ENCODE peak calls at places on chromosomes 11 and 22, in five cellular contexts. Q is H1, Z is SK-N-SH, T is HCT116, F is GM23338. R is an unnamed sample.

GRCh38 chr11:66868726-66869291 is 11.9 kb downstream of the LRFN4 start:
- DNase-seq in Q (peak), F (peak), Z (peak), T (peak), R (no peak)

GRCh38 chr11:8063319-8063718 is 17.7 kb upstream of the TUB start:
- DNase-seq in T (no peak), Z (no peak), Q (no peak), F (no peak), R (no peak)

GRCh38 chr11:108313444-108313843 is 90.6 kb downstream of the ATM start:
- DNase-seq in Q (no peak), Z (no peak), T (no peak), F (no peak), R (no peak)

GRCh38 chr11:72478596-72479143 is 44.3 kb upstream of the CLPB start:
- DNase-seq in Z (no peak), F (no peak), T (no peak), Q (no peak), R (no peak)

GRCh38 chr22:44378380-44378779 is 65.6 kb upstream of the SHISAL1 start:
- DNase-seq in Q (no peak), Z (no peak), T (no peak), F (no peak), R (no peak)

GRCh38 chr11:134124660-134125451 is 56.0 kb downstream of the JAM3 start:
- DNase-seq in Z (peak), F (peak), T (no peak), Q (peak), R (peak)

GRCh38 chr11:44693654-44694119 is 33.1 kb upstream of the TSPAN18 start:
- DNase-seq in T (no peak), Z (peak), Q (no peak), F (no peak), R (no peak)

GRCh38 chr22:42396621-42397331 is 35.4 kb downstream of the NFAM1 start:
- DNase-seq in F (peak), T (peak), Z (no peak), Q (no peak), R (no peak)

GRCh38 chr11:106395716-106396349 is 318.4 kb downstream of the AASDHPPT start:
- DNase-seq in Z (no peak), T (peak), F (no peak), Q (no peak), R (no peak)

GRCh38 chr22:43298062-43298801 is 44.9 kb downstream of the SCUBE1 start:
- DNase-seq in T (no peak), Z (peak), Q (no peak), F (no peak), R (no peak)

GRCh38 chr11:124719534-124719933 is 20.2 kb upstream of the NRGN start:
- DNase-seq in T (no peak), Q (no peak), Z (no peak), F (no peak), R (no peak)

GRCh38 chr11:6468712-6469495 is 4.8 kb downstream of the TRIM3 start:
- DNase-seq in Z (peak), T (peak), F (peak), Q (peak), R (peak)

GRCh38 chr22:48951836-48952235 is 875.8 kb downstream of the BRD1 start:
- DNase-seq in T (no peak), F (no peak), Z (no peak), Q (peak), R (no peak)

GRCh38 chr11:122486793-122487495 is 168.6 kb upstream of the UBASH3B start:
- DNase-seq in Z (no peak), F (peak), Q (peak), T (peak), R (peak)

GRCh38 chr11:127074151-127074761 is 73.7 kb upstream of the KIRREL3 start:
- DNase-seq in T (no peak), Q (no peak), F (peak), Z (peak), R (no peak)

GRCh38 chr22:46675479-46675878 is 55.3 kb downstream of the GRAMD4 start:
- DNase-seq in F (no peak), Q (no peak), Z (no peak), T (no peak), R (no peak)

GRCh38 chr11:111554532-111554931 is 14.0 kb downstream of the LAYN start:
- DNase-seq in T (no peak), Z (no peak), Q (no peak), F (no peak), R (no peak)

GRCh38 chr11:64319421-64319761 is 1.5 kb downstream of the PRDX5 start:
- DNase-seq in Z (no peak), Q (no peak), T (no peak), F (no peak), R (no peak)

GRCh38 chr22:22103078-22103593 is 120.5 kb upstream of the TOP3B start:
- DNase-seq in F (peak), Q (peak), T (peak), Z (peak), R (no peak)

DNA sequence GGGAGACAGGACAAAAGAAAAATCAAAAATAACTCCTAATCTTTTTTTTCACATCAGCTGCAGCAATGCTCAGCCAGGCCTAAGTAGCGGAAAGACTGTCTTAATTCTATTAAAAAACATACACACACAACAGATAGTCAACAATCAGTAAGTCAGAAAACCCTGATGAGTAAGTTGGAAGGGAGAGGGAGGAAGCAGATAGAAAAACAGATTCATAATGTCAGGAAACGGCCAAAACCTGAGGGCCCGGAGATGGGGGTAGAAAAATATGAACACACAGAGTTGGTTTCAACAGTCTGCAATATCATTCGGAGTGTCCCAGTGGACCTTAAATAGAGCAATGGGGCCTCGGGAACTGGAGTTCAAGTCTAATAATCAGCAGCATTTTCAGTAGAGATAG is 14.8 kb downstream of the LRRC55 start:
- DNase-seq in Q (no peak), Z (no peak), F (no peak), T (no peak), R (peak)
- TF ChIP-seq POLR2AphosphoS5 in Q (no peak), Z (no peak), F (no peak), T (no peak), R (no peak)

GRCh38 chr11:130769782-130770565 is 146.3 kb downstream of the SNX19 start:
- DNase-seq in Q (no peak), F (no peak), Z (no peak), T (no peak), R (no peak)

GRCh38 chr11:130771708-130772107 is 144.6 kb downstream of the SNX19 start:
- DNase-seq in Q (no peak), F (no peak), T (no peak), Z (no peak), R (no peak)

GRCh38 chr11:130773436-130773835 is 142.8 kb downstream of the SNX19 start:
- DNase-seq in Z (no peak), T (no peak), Q (no peak), F (no peak), R (no peak)

GRCh38 chr11:130774703-130775102 is 141.6 kb downstream of the SNX19 start:
- DNase-seq in T (no peak), Q (no peak), F (no peak), Z (no peak), R (no peak)

DNA sequence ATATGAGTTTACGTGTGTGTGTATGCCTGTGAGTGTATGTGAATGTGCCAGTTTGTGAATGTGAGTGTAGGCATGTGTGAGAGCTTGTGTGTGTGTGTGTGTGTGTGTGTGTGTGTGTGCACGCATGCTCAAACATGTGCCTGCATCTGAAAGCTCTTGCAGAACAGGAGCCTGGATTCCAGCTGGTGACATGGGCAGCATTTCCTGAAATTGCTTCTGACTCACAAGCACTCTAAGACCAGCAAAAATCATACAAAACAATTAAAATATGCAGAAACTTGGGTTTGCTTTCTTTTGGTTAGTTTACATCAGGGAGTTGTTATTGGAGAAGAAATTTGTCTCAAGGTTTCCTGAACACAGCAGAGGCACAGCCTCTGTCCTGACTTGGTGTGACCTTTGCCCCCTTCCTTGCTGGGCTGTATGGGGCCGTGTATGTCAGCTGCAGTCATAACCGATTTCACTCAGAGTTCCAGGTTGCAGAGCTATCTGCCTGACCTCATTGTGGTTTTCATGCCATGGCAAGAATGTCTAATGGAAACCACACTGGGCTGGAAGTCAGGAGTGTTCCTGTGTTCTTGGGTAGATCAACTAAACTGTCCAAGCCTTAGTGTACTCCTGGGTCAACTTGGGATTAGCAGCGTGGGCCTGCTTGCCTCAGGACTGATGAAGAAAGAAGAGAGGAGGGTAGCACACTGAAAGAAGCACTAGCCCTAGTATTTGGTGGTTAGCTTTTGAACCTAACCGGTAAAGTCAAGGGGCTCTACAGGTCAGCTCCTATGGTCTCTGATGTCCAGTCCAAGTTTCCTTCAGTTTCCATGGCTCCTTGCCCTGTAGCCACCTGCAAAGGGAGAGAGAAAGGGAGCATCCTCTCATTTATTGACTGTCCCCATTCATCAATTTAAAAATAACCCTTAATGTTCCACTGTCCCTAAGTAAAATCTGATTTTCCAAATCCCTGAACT is 143.7 kb downstream of the SNX19 start:
- DNase-seq in T (no peak), F (no peak), Z (no peak), Q (no peak), R (peak)
- H2AFZ ChIP-seq in T (no peak), F (no peak), Z (no peak), Q (no peak), R (no peak)

GRCh38 chr11:34493926-34494595 is 19.5 kb downstream of the ELF5 start:
- DNase-seq in Q (no peak), F (no peak), T (no peak), Z (no peak), R (no peak)
- TF ChIP-seq CTCF in Q (no peak), F (no peak), T (no peak), Z (no peak), R (no peak)

DNA sequence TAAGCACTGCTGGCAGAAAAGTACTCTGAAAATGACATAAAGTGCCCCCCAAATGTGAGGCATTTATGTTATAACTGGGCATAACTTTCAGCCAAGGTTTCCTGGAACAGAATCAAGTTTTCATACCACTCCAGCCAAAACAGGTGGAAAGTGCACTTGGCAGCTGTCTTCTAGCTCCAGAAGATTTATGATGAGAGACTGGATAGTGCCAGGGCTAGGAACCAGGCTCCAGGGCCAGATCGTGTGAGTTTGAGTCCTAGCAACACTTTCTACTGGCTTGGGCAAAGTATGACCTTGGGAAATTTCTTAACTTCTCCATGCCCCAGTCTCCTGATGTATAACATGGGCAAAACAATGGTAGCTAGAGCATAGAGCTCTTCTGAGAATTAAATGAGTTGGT is 339.1 kb downstream of the TENM4 start:
- DNase-seq in T (no peak), Q (no peak), Z (no peak), F (no peak), R (peak)
- TF ChIP-seq POLR2AphosphoS5 in T (no peak), Q (no peak), Z (no peak), F (no peak), R (no peak)

GRCh38 chr11:68128682-68129327 is 7.6 kb upstream of the CHKA start:
- DNase-seq in F (peak), T (no peak), Q (no peak), Z (peak), R (peak)
- H2AFZ ChIP-seq in F (peak), T (peak), Q (peak), Z (peak), R (peak)

GRCh38 chr11:117099681-117100080 is 1.5 kb upstream of the SIK3 start:
- DNase-seq in F (no peak), Z (no peak), Q (no peak), T (no peak), R (no peak)

GRCh38 chr11:117096973-117097566 is 1.2 kb downstream of the SIK3 start:
- DNase-seq in T (no peak), Q (no peak), F (no peak), Z (no peak), R (no peak)

GRCh38 chr11:117097567-117098268 is 510 bp downstream of the SIK3 start:
- DNase-seq in F (peak), Z (peak), T (no peak), Q (peak), R (peak)

GRCh38 chr11:117096140-117096972 is 1.9 kb downstream of the SIK3 start:
- DNase-seq in Z (peak), T (no peak), Q (peak), F (peak), R (no peak)

DNA sequence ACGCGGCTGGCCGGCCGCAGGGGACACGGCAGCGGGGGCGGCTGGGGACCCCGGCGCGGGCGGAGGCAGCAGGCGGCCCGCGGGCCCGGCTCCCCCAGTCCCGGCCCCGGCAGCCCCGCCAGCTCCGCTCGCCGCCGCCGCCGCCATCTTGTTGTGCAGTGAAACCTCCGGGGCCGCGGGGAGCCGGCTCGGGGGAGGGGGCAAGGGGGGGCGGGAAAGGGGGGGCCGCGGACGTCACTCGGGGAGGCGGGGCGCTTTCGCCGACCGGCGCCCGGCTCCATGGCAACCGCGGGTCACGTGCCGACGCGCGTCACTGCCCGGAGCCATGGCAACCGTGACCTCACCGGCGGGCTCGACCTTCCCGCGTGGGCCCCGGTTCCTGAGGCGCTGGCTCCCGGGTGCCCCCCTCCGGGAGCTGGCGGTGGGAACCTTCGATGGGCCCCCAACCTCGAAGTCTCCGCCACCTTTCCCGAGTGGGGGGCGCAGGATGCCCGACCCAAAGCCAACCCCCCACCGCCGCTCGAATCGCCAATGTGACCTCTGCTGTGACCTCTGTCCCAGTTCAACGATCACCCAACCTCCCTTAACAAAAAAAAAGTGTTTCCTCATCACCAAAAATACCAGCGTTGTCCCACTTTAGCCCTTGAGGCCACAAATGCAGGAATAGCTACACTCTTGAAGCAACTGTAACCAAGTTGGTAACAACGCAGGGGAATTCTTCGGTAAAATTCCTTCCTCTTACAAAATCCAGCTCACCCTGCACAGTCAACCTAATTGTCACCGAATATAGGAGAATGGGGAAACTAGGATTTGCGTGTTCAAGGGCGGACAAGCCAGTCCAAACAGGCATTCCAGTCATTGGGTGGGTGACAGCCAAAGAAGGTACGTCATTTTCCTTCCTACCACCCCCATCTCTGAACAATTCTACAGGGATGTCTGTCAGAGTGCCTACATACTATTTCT is at the start of gene SIK3:
- DNase-seq in Q (peak), Z (peak), T (peak), F (peak), R (peak)
- TF ChIP-seq CTCF in Q (no peak), Z (peak), T (peak), F (no peak), R (peak)

R was measured in endothelial cell of umbilical vein.